ENCODE peak calls at places on chromosomes 7 and 10, in eight cellular contexts. One of them, this sample, is unnamed.

GRCh38 chr7:54581511-54581910 is 39.3 kb downstream of the VSTM2A start:
- DNase-seq in NCI-H748 treated with DMSO at 0.1 percent for 48 hours: no peak
- DNase-seq in right lobe of liver: no peak
- DNase-seq in WTC11: no peak
- DNase-seq in RPMI7951: peak; percentile 50
- DNase-seq in DMS 273 treated with DMSO at 0.1 percent for 48 hours: no peak
- DNase-seq in tibial nerve: no peak
- DNase-seq in H7: no peak
- DNase-seq in this sample: no peak

GRCh38 chr10:12656518-12657142 is 307.3 kb downstream of the CAMK1D start:
- DNase-seq in DMS 273 treated with DMSO at 0.1 percent for 48 hours: peak; percentile 59
- DNase-seq in RPMI7951: peak; percentile 55
- DNase-seq in H7: peak; percentile 72
- DNase-seq in WTC11: no peak
- DNase-seq in NCI-H748 treated with DMSO at 0.1 percent for 48 hours: peak; percentile 59
- DNase-seq in tibial nerve: no peak
- DNase-seq in right lobe of liver: no peak
- DNase-seq in this sample: no peak

GRCh38 chr10:32367793-32368453 is 21.0 kb upstream of the EPC1 start:
- DNase-seq in right lobe of liver: peak; percentile 76
- DNase-seq in RPMI7951: peak; percentile 63
- DNase-seq in tibial nerve: no peak
- DNase-seq in WTC11: peak; percentile 58
- DNase-seq in DMS 273 treated with DMSO at 0.1 percent for 48 hours: no peak
- DNase-seq in H7: peak; percentile 27
- DNase-seq in NCI-H748 treated with DMSO at 0.1 percent for 48 hours: no peak
- DNase-seq in this sample: no peak

GRCh38 chr10:111944331-111944730 is 239.2 kb downstream of the GPAM start:
- DNase-seq in NCI-H748 treated with DMSO at 0.1 percent for 48 hours: no peak
- DNase-seq in tibial nerve: no peak
- DNase-seq in right lobe of liver: no peak
- DNase-seq in DMS 273 treated with DMSO at 0.1 percent for 48 hours: no peak
- DNase-seq in WTC11: peak; percentile 15
- DNase-seq in RPMI7951: no peak
- DNase-seq in H7: no peak
- DNase-seq in this sample: no peak

GRCh38 chr7:381211-382117 is 91.5 kb downstream of the FOXL3 start:
- DNase-seq in NCI-H748 treated with DMSO at 0.1 percent for 48 hours: no peak
- DNase-seq in right lobe of liver: peak; percentile 37
- DNase-seq in RPMI7951: no peak
- DNase-seq in tibial nerve: no peak
- DNase-seq in H7: no peak
- DNase-seq in DMS 273 treated with DMSO at 0.1 percent for 48 hours: no peak
- DNase-seq in WTC11: peak; percentile 7
- DNase-seq in this sample: peak; percentile 30

GRCh38 chr10:20778008-20778757 is 118.9 kb downstream of the NEBL start:
- DNase-seq in tibial nerve: no peak
- DNase-seq in DMS 273 treated with DMSO at 0.1 percent for 48 hours: no peak
- DNase-seq in right lobe of liver: no peak
- DNase-seq in H7: no peak
- DNase-seq in WTC11: no peak
- DNase-seq in NCI-H748 treated with DMSO at 0.1 percent for 48 hours: no peak
- DNase-seq in RPMI7951: no peak
- DNase-seq in this sample: no peak

GRCh38 chr7:39589323-39590111 is 23.3 kb downstream of the YAE1 start:
- DNase-seq in right lobe of liver: no peak
- DNase-seq in tibial nerve: no peak
- DNase-seq in NCI-H748 treated with DMSO at 0.1 percent for 48 hours: no peak
- DNase-seq in RPMI7951: peak; percentile 96
- DNase-seq in DMS 273 treated with DMSO at 0.1 percent for 48 hours: no peak
- DNase-seq in WTC11: peak; percentile 33
- DNase-seq in H7: peak; percentile 47
- DNase-seq in this sample: no peak

GRCh38 chr7:139767561-139767982 is 10.2 kb downstream of the HIPK2 start:
- DNase-seq in NCI-H748 treated with DMSO at 0.1 percent for 48 hours: no peak
- DNase-seq in RPMI7951: no peak
- DNase-seq in right lobe of liver: no peak
- DNase-seq in DMS 273 treated with DMSO at 0.1 percent for 48 hours: no peak
- DNase-seq in WTC11: no peak
- DNase-seq in tibial nerve: no peak
- DNase-seq in H7: no peak
- DNase-seq in this sample: no peak

GRCh38 chr7:43753401-43753800 is 5.1 kb upstream of the BLVRA start:
- DNase-seq in DMS 273 treated with DMSO at 0.1 percent for 48 hours: no peak
- DNase-seq in tibial nerve: no peak
- DNase-seq in right lobe of liver: no peak
- DNase-seq in RPMI7951: no peak
- DNase-seq in NCI-H748 treated with DMSO at 0.1 percent for 48 hours: no peak
- DNase-seq in H7: no peak
- DNase-seq in WTC11: no peak
- DNase-seq in this sample: no peak

GRCh38 chr7:96499532-96499931 is 177.6 kb upstream of the SLC25A13 start:
- DNase-seq in NCI-H748 treated with DMSO at 0.1 percent for 48 hours: peak; percentile 23
- DNase-seq in RPMI7951: no peak
- DNase-seq in DMS 273 treated with DMSO at 0.1 percent for 48 hours: no peak
- DNase-seq in right lobe of liver: no peak
- DNase-seq in tibial nerve: no peak
- DNase-seq in WTC11: no peak
- DNase-seq in H7: no peak
- DNase-seq in this sample: no peak

GRCh38 chr10:51125518-51125917 is 51.2 kb downstream of the PRKG1 start:
- DNase-seq in RPMI7951: no peak
- DNase-seq in tibial nerve: no peak
- DNase-seq in right lobe of liver: no peak
- DNase-seq in H7: no peak
- DNase-seq in NCI-H748 treated with DMSO at 0.1 percent for 48 hours: no peak
- DNase-seq in DMS 273 treated with DMSO at 0.1 percent for 48 hours: no peak
- DNase-seq in WTC11: no peak
- DNase-seq in this sample: no peak

GRCh38 chr10:31261502-31262311 is 57.3 kb upstream of the ZEB1 start:
- DNase-seq in RPMI7951: peak; percentile 83
- DNase-seq in tibial nerve: no peak
- DNase-seq in right lobe of liver: no peak
- DNase-seq in DMS 273 treated with DMSO at 0.1 percent for 48 hours: no peak
- DNase-seq in WTC11: no peak
- DNase-seq in NCI-H748 treated with DMSO at 0.1 percent for 48 hours: no peak
- DNase-seq in H7: no peak
- DNase-seq in this sample: no peak

GRCh38 chr7:17184805-17185689 is 113.4 kb upstream of the AHR start:
- DNase-seq in tibial nerve: no peak
- DNase-seq in RPMI7951: peak; percentile 14
- DNase-seq in DMS 273 treated with DMSO at 0.1 percent for 48 hours: no peak
- DNase-seq in H7: no peak
- DNase-seq in WTC11: no peak
- DNase-seq in right lobe of liver: peak; percentile 51
- DNase-seq in NCI-H748 treated with DMSO at 0.1 percent for 48 hours: no peak
- DNase-seq in this sample: no peak

GRCh38 chr10:73506491-73506890 is 10.7 kb upstream of the PPP3CB start:
- DNase-seq in right lobe of liver: no peak
- DNase-seq in WTC11: no peak
- DNase-seq in H7: no peak
- DNase-seq in NCI-H748 treated with DMSO at 0.1 percent for 48 hours: no peak
- DNase-seq in DMS 273 treated with DMSO at 0.1 percent for 48 hours: no peak
- DNase-seq in RPMI7951: no peak
- DNase-seq in tibial nerve: no peak
- DNase-seq in this sample: no peak

GRCh38 chr10:33882996-33883395 is 548.5 kb upstream of the NRP1 start:
- DNase-seq in tibial nerve: no peak
- DNase-seq in DMS 273 treated with DMSO at 0.1 percent for 48 hours: no peak
- DNase-seq in H7: no peak
- DNase-seq in WTC11: no peak
- DNase-seq in right lobe of liver: no peak
- DNase-seq in RPMI7951: no peak
- DNase-seq in NCI-H748 treated with DMSO at 0.1 percent for 48 hours: no peak
- DNase-seq in this sample: no peak

GRCh38 chr7:131284702-131285419 is 42.8 kb upstream of the MKLN1 start:
- DNase-seq in tibial nerve: peak; percentile 51
- DNase-seq in RPMI7951: no peak
- DNase-seq in DMS 273 treated with DMSO at 0.1 percent for 48 hours: no peak
- DNase-seq in WTC11: peak; percentile 15
- DNase-seq in H7: no peak
- DNase-seq in NCI-H748 treated with DMSO at 0.1 percent for 48 hours: no peak
- DNase-seq in right lobe of liver: no peak
- DNase-seq in this sample: peak; percentile 59

GRCh38 chr10:32204606-32205005 is 142.4 kb downstream of the EPC1 start:
- DNase-seq in WTC11: no peak
- DNase-seq in tibial nerve: no peak
- DNase-seq in DMS 273 treated with DMSO at 0.1 percent for 48 hours: no peak
- DNase-seq in H7: no peak
- DNase-seq in right lobe of liver: no peak
- DNase-seq in NCI-H748 treated with DMSO at 0.1 percent for 48 hours: no peak
- DNase-seq in RPMI7951: no peak
- DNase-seq in this sample: no peak

GRCh38 chr7:45184326-45185027 is 26.9 kb downstream of the RAMP3 start:
- DNase-seq in NCI-H748 treated with DMSO at 0.1 percent for 48 hours: no peak
- DNase-seq in DMS 273 treated with DMSO at 0.1 percent for 48 hours: no peak
- DNase-seq in right lobe of liver: peak; percentile 35
- DNase-seq in H7: no peak
- DNase-seq in WTC11: no peak
- DNase-seq in tibial nerve: no peak
- DNase-seq in RPMI7951: no peak
- DNase-seq in this sample: no peak

GRCh38 chr10:77965294-77965693 is 38.7 kb upstream of the DLG5 start:
- DNase-seq in tibial nerve: no peak
- DNase-seq in NCI-H748 treated with DMSO at 0.1 percent for 48 hours: no peak
- DNase-seq in DMS 273 treated with DMSO at 0.1 percent for 48 hours: no peak
- DNase-seq in right lobe of liver: no peak
- DNase-seq in WTC11: no peak
- DNase-seq in RPMI7951: peak; percentile 78
- DNase-seq in H7: no peak
- DNase-seq in this sample: no peak

GRCh38 chr10:93272884-93273675 is 199.4 kb downstream of the CYP26A1 start:
- DNase-seq in RPMI7951: no peak
- DNase-seq in NCI-H748 treated with DMSO at 0.1 percent for 48 hours: no peak
- DNase-seq in tibial nerve: no peak
- DNase-seq in WTC11: peak; percentile 66
- DNase-seq in H7: peak; percentile 56
- DNase-seq in DMS 273 treated with DMSO at 0.1 percent for 48 hours: no peak
- DNase-seq in right lobe of liver: no peak
- DNase-seq in this sample: no peak

GRCh38 chr7:130884437-130885417 is 150.7 kb upstream of the KLF14 start:
- DNase-seq in NCI-H748 treated with DMSO at 0.1 percent for 48 hours: no peak
- DNase-seq in tibial nerve: no peak
- DNase-seq in DMS 273 treated with DMSO at 0.1 percent for 48 hours: no peak
- DNase-seq in H7: no peak
- DNase-seq in WTC11: no peak
- DNase-seq in RPMI7951: peak; percentile 47
- DNase-seq in right lobe of liver: peak; percentile 60
- DNase-seq in this sample: peak; percentile 64

GRCh38 chr10:96743988-96744585 is 23.8 kb upstream of the PIK3AP1 start:
- DNase-seq in RPMI7951: peak; percentile 11
- DNase-seq in WTC11: no peak
- DNase-seq in H7: peak; percentile 52
- DNase-seq in tibial nerve: no peak
- DNase-seq in NCI-H748 treated with DMSO at 0.1 percent for 48 hours: no peak
- DNase-seq in right lobe of liver: no peak
- DNase-seq in DMS 273 treated with DMSO at 0.1 percent for 48 hours: no peak
- DNase-seq in this sample: no peak

GRCh38 chr10:28719789-28720436 is 42.6 kb downstream of the BAMBI start:
- DNase-seq in NCI-H748 treated with DMSO at 0.1 percent for 48 hours: no peak
- DNase-seq in WTC11: no peak
- DNase-seq in tibial nerve: no peak
- DNase-seq in right lobe of liver: no peak
- DNase-seq in DMS 273 treated with DMSO at 0.1 percent for 48 hours: no peak
- DNase-seq in RPMI7951: peak; percentile 67
- DNase-seq in H7: no peak
- DNase-seq in this sample: no peak

GRCh38 chr7:69861233-69861632 is 263.0 kb downstream of the AUTS2 start:
- DNase-seq in NCI-H748 treated with DMSO at 0.1 percent for 48 hours: no peak
- DNase-seq in DMS 273 treated with DMSO at 0.1 percent for 48 hours: no peak
- DNase-seq in WTC11: no peak
- DNase-seq in tibial nerve: no peak
- DNase-seq in RPMI7951: no peak
- DNase-seq in H7: no peak
- DNase-seq in right lobe of liver: no peak
- DNase-seq in this sample: no peak

GRCh38 chr7:119964065-119964464 is 308.9 kb upstream of the KCND2 start:
- DNase-seq in NCI-H748 treated with DMSO at 0.1 percent for 48 hours: no peak
- DNase-seq in right lobe of liver: no peak
- DNase-seq in RPMI7951: no peak
- DNase-seq in DMS 273 treated with DMSO at 0.1 percent for 48 hours: no peak
- DNase-seq in tibial nerve: no peak
- DNase-seq in WTC11: no peak
- DNase-seq in H7: no peak
- DNase-seq in this sample: no peak

GRCh38 chr7:32164341-32164996 is 94.3 kb upstream of the PDE1C start:
- DNase-seq in NCI-H748 treated with DMSO at 0.1 percent for 48 hours: peak; percentile 5
- DNase-seq in tibial nerve: no peak
- DNase-seq in WTC11: peak; percentile 28
- DNase-seq in RPMI7951: peak; percentile 89
- DNase-seq in right lobe of liver: no peak
- DNase-seq in DMS 273 treated with DMSO at 0.1 percent for 48 hours: peak; percentile 85
- DNase-seq in H7: peak; percentile 55
- DNase-seq in this sample: no peak

GRCh38 chr10:26960308-26960707 is 99.5 kb upstream of the ABI1 start:
- DNase-seq in right lobe of liver: no peak
- DNase-seq in NCI-H748 treated with DMSO at 0.1 percent for 48 hours: no peak
- DNase-seq in RPMI7951: no peak
- DNase-seq in DMS 273 treated with DMSO at 0.1 percent for 48 hours: no peak
- DNase-seq in tibial nerve: no peak
- DNase-seq in WTC11: no peak
- DNase-seq in H7: no peak
- DNase-seq in this sample: peak; percentile 32

GRCh38 chr7:99310004-99310403 is 15.7 kb upstream of the ARPC1A start:
- DNase-seq in RPMI7951: no peak
- DNase-seq in H7: no peak
- DNase-seq in NCI-H748 treated with DMSO at 0.1 percent for 48 hours: no peak
- DNase-seq in tibial nerve: no peak
- DNase-seq in right lobe of liver: no peak
- DNase-seq in DMS 273 treated with DMSO at 0.1 percent for 48 hours: no peak
- DNase-seq in WTC11: no peak
- DNase-seq in this sample: no peak

GRCh38 chr10:70098271-70098670 is 34.4 kb downstream of the AIFM2 start:
- DNase-seq in DMS 273 treated with DMSO at 0.1 percent for 48 hours: no peak
- DNase-seq in NCI-H748 treated with DMSO at 0.1 percent for 48 hours: no peak
- DNase-seq in RPMI7951: no peak
- DNase-seq in WTC11: no peak
- DNase-seq in right lobe of liver: no peak
- DNase-seq in tibial nerve: no peak
- DNase-seq in H7: no peak
- DNase-seq in this sample: no peak

GRCh38 chr7:116502201-116503096 is 2.9 kb downstream of the CAV2 start:
- DNase-seq in tibial nerve: no peak
- DNase-seq in RPMI7951: no peak
- DNase-seq in H7: no peak
- DNase-seq in right lobe of liver: no peak
- DNase-seq in NCI-H748 treated with DMSO at 0.1 percent for 48 hours: no peak
- DNase-seq in DMS 273 treated with DMSO at 0.1 percent for 48 hours: no peak
- DNase-seq in WTC11: no peak
- DNase-seq in this sample: no peak

GRCh38 chr7:43302211-43302711 is 189.8 kb downstream of the HECW1 start:
- DNase-seq in RPMI7951: peak; percentile 93
- DNase-seq in H7: no peak
- DNase-seq in DMS 273 treated with DMSO at 0.1 percent for 48 hours: no peak
- DNase-seq in right lobe of liver: no peak
- DNase-seq in tibial nerve: no peak
- DNase-seq in WTC11: no peak
- DNase-seq in NCI-H748 treated with DMSO at 0.1 percent for 48 hours: no peak
- DNase-seq in this sample: no peak

GRCh38 chr10:8060010-8060703 is 5.7 kb downstream of the GATA3 start:
- DNase-seq in H7: peak; percentile 46
- DNase-seq in DMS 273 treated with DMSO at 0.1 percent for 48 hours: no peak
- DNase-seq in right lobe of liver: no peak
- DNase-seq in NCI-H748 treated with DMSO at 0.1 percent for 48 hours: no peak
- DNase-seq in RPMI7951: peak; percentile 98
- DNase-seq in tibial nerve: no peak
- DNase-seq in WTC11: no peak
- DNase-seq in this sample: no peak

GRCh38 chr10:43667317-43667731 is 18.6 kb upstream of the ZNF32 start:
- DNase-seq in tibial nerve: no peak
- DNase-seq in NCI-H748 treated with DMSO at 0.1 percent for 48 hours: no peak
- DNase-seq in right lobe of liver: no peak
- DNase-seq in WTC11: peak; percentile 57
- DNase-seq in H7: peak; percentile 87
- DNase-seq in DMS 273 treated with DMSO at 0.1 percent for 48 hours: no peak
- DNase-seq in RPMI7951: peak; percentile 53
- DNase-seq in this sample: no peak

GRCh38 chr7:143002856-143003255 is 24.1 kb downstream of the OR9A2 start:
- DNase-seq in RPMI7951: no peak
- DNase-seq in tibial nerve: no peak
- DNase-seq in WTC11: no peak
- DNase-seq in DMS 273 treated with DMSO at 0.1 percent for 48 hours: no peak
- DNase-seq in NCI-H748 treated with DMSO at 0.1 percent for 48 hours: no peak
- DNase-seq in H7: no peak
- DNase-seq in right lobe of liver: no peak
- DNase-seq in this sample: peak; percentile 47